ENCODE peak calls at places on chromosomes 2 and 18, in eight cellular contexts. N, J, A, R, M, H, Q and I are unnamed samples.

GRCh38 chr2:95354925-95355324 is 47.6 kb upstream of the FAHD2A start:
- DNase-seq in N (no peak), R (no peak), H (no peak), J (no peak), Q (no peak), A (no peak), M (no peak), I (no peak)

GRCh38 chr18:63111549-63112402 is 207.8 kb downstream of the BCL2 start:
- DNase-seq in N (no peak), M (peak), Q (no peak), A (no peak), H (no peak), R (no peak), J (no peak), I (no peak)

GRCh38 chr18:35616664-35617423 is 35.3 kb downstream of the GALNT1 start:
- DNase-seq in J (peak), A (peak), M (peak), Q (peak), N (peak), H (peak), R (no peak), I (no peak)

GRCh38 chr2:225182126-225182525 is 139.9 kb upstream of the DOCK10 start:
- DNase-seq in A (no peak), N (no peak), M (no peak), J (no peak), R (no peak), Q (no peak), H (no peak), I (no peak)

GRCh38 chr2:128623776-128624424 is 305.2 kb upstream of the HS6ST1 start:
- DNase-seq in R (no peak), J (peak), A (peak), Q (peak), H (peak), N (peak), M (peak), I (no peak)

GRCh38 chr18:27017901-27018500 is 152.5 kb upstream of the AQP4 start:
- DNase-seq in A (no peak), R (no peak), J (peak), Q (no peak), N (peak), M (peak), H (no peak), I (no peak)

GRCh38 chr18:30328839-30329238 is 713.7 kb downstream of the DSC3 start:
- DNase-seq in A (no peak), H (no peak), N (no peak), Q (no peak), M (no peak), J (peak), R (no peak), I (peak)

GRCh38 chr2:172091626-172092566 is 6.6 kb downstream of the DLX1 start:
- DNase-seq in A (no peak), N (no peak), R (no peak), H (no peak), M (no peak), J (no peak), Q (no peak), I (no peak)

GRCh38 chr2:43138441-43138840 is 88.0 kb downstream of the ZFP36L2 start:
- DNase-seq in R (no peak), J (no peak), Q (no peak), A (no peak), M (no peak), H (no peak), N (no peak), I (no peak)

GRCh38 chr2:238288650-238289573 is 502 bp upstream of the PER2 start:
- DNase-seq in A (peak), R (peak), Q (peak), H (peak), J (peak), N (peak), M (peak), I (peak)

GRCh38 chr2:177551989-177552413 is 159.4 kb downstream of the AGPS start:
- DNase-seq in N (peak), Q (no peak), A (no peak), R (no peak), J (no peak), H (no peak), M (no peak), I (no peak)

GRCh38 chr2:120812866-120813265 is 77.2 kb downstream of the GLI2 start:
- DNase-seq in N (no peak), H (no peak), Q (no peak), J (no peak), M (no peak), R (no peak), A (no peak), I (no peak)

GRCh38 chr18:31325051-31325450 is 7.1 kb downstream of the DSG1 start:
- DNase-seq in Q (no peak), H (no peak), A (peak), M (no peak), J (peak), N (peak), R (no peak), I (no peak)

GRCh38 chr2:128402921-128403670 is 84.4 kb upstream of the HS6ST1 start:
- DNase-seq in R (no peak), A (no peak), J (no peak), H (no peak), N (no peak), Q (no peak), M (no peak), I (no peak)

GRCh38 chr2:10006248-10007147 is 36.9 kb upstream of the KLF11 start:
- DNase-seq in R (no peak), N (no peak), A (no peak), M (no peak), Q (no peak), H (no peak), J (no peak), I (no peak)

GRCh38 chr2:173048901-173049661 is 26.6 kb upstream of the MAP3K20 start:
- DNase-seq in N (peak), R (peak), Q (peak), H (peak), M (peak), A (peak), J (peak), I (peak)

GRCh38 chr18:11859282-11859797 is 8.1 kb downstream of the CHMP1B start:
- DNase-seq in R (no peak), M (no peak), Q (no peak), H (no peak), J (no peak), A (no peak), N (no peak), I (no peak)

GRCh38 chr2:40177366-40177765 is 274.5 kb downstream of the SLC8A1 start:
- DNase-seq in J (no peak), M (no peak), R (no peak), H (no peak), Q (no peak), N (no peak), A (no peak), I (no peak)

GRCh38 chr2:178241852-178242551 is 47.7 kb downstream of the OSBPL6 start:
- DNase-seq in J (peak), Q (peak), N (peak), M (no peak), R (peak), A (peak), H (peak), I (peak)

GRCh38 chr2:132670104-132670960 is at the start of gene LYPD1:
- DNase-seq in A (no peak), N (no peak), Q (no peak), M (no peak), R (peak), H (no peak), J (no peak), I (no peak)

DNA sequence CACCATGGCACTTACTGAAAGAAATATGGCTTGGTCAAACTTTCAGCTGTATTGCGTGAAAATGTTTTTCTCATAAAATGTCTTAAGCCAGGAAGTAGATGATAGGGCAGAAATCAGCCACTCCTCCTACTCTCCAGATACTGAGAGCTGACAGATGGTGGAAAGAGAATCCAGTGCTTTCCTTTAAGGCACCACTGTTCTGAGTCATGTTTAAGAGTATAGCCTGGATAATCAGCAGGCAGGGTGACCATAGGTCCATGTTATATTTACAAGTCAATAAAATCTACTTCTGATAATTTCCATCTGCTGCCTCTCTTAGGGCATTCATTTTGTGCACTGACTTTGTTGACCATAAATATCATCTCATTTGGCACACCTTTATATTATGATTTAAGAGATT is 21.9 kb downstream of the ARPC2 start:
- DNase-seq in N (no peak), M (no peak), A (no peak), R (no peak), Q (no peak), J (no peak), H (no peak), I (no peak)
- H3K4me3 ChIP-seq in N (no peak), M (no peak), A (no peak), R (no peak), Q (no peak), J (no peak), H (no peak), I (no peak)

GRCh38 chr2:126723281-126723815 is 67.4 kb downstream of the GYPC start:
- DNase-seq in Q (no peak), J (no peak), H (no peak), R (no peak), A (no peak), M (no peak), N (no peak), I (no peak)
- TF ChIP-seq CTCF in Q (no peak), J (no peak), H (no peak), R (no peak), A (no peak), M (no peak), N (no peak), I (no peak)

GRCh38 chr2:119488245-119489182 is 35.8 kb downstream of the SCTR start:
- DNase-seq in N (no peak), R (peak), A (no peak), J (no peak), H (no peak), Q (no peak), M (no peak), I (no peak)

GRCh38 chr2:119487434-119488244 is 36.6 kb downstream of the SCTR start:
- DNase-seq in A (no peak), M (no peak), H (no peak), N (no peak), R (peak), J (no peak), Q (no peak), I (peak)

GRCh38 chr2:119486196-119486827 is 38.0 kb downstream of the SCTR start:
- DNase-seq in A (no peak), R (peak), N (no peak), H (no peak), J (no peak), M (no peak), Q (no peak), I (no peak)

GRCh38 chr2:119485336-119486110 is 38.8 kb downstream of the SCTR start:
- DNase-seq in H (no peak), M (no peak), Q (no peak), R (peak), J (no peak), N (no peak), A (no peak), I (no peak)

DNA sequence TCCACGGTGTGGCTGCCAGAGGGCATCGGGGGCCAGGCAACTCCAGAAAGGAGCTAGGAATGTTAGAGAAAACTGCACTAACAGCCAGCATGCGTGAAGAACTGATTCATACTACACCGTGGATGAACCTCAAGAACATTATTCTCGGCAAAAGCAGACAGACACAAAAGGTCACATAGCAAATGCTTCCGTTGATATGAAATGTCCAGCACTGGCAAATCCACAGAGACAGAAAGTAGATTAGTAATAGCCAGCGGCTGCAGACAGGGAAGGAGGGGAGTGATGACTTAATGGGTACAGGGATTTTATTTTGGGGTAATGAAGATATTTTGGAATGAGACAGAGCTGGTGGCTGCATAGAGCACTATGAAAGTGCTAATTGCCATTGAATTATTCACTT is 37.4 kb downstream of the SCTR start:
- DNase-seq in H (no peak), Q (no peak), A (peak), J (no peak), R (peak), M (no peak), N (peak), I (no peak)
- H3K4me3 ChIP-seq in H (no peak), Q (no peak), A (no peak), J (no peak), R (no peak), M (no peak), N (no peak), I (no peak)

DNA sequence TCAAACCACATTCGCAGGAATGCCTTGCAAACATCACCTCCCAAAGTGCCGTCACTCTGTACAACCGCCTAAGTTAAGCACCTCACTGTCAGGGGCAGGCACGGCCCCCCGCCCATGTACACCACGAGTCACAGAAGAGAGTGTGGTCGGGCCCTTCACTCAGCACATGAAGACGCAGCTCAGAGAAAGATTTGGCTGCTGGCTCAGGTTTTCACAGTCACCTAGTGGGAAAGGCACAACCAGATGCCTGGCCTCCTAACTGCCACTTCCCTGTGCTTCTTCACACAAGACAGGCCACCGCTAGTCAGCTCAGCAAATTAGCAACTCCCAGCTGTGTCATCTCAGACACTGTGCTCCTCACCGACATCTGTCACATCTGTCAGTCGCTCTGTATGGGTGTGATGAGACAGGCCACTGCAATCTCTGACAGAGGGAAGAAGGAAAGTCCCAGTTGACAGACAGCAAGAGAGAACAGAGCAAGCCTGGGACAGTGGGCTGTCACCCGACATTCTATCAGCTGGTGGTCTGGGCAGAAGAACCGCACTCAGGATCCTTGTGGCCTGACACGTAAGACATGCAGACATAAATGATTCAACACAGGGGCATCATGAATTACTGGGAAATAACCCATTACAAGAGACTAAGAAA is 60.8 kb downstream of the CRACDL start:
- DNase-seq in J (no peak), N (no peak), Q (no peak), R (no peak), A (no peak), H (no peak), M (peak), I (no peak)
- TF ChIP-seq CTCF in J (no peak), N (no peak), Q (no peak), R (no peak), A (no peak), H (no peak), M (no peak), I (no peak)

GRCh38 chr18:58954986-58955385 is 90.3 kb downstream of the ZNF532 start:
- DNase-seq in J (no peak), N (no peak), R (no peak), H (no peak), Q (no peak), A (no peak), M (no peak), I (no peak)
- H3K4me3 ChIP-seq in J (no peak), N (no peak), R (no peak), H (no peak), Q (no peak), A (no peak), M (no peak), I (no peak)

GRCh38 chr2:175414872-175415487 is 233.5 kb upstream of the ATP5MC3 start:
- DNase-seq in A (peak), M (peak), N (peak), Q (peak), J (peak), H (peak), R (peak), I (peak)
- TF ChIP-seq CTCF in A (peak), M (peak), N (peak), Q (peak), J (peak), H (peak), R (peak), I (peak)